ENCODE peak calls at places on chromosomes 3 and 15, in eight cellular contexts. L is H1, I is SK-N-SH, N is Panc1, G is HL-60, T is suprapubic skin, A is HCT116, U is stomach. K is an unnamed sample.
A peak's percentile ranks its signal among the peaks of the same experiment; 100 is the strongest.

GRCh38 chr15:68210409-68210756 is 5.3 kb upstream of the CALML4 start:
- DNase-seq in L (no peak), I (no peak), N (no peak), G (no peak), T (peak; percentile 65), A (no peak), U (no peak), K (peak; percentile 20)

GRCh38 chr3:126146034-126146433 is 34.4 kb downstream of the ALDH1L1 start:
- DNase-seq in L (peak; percentile 17), I (no peak), N (no peak), G (no peak), T (peak; percentile 34), A (no peak), U (no peak), K (peak; percentile 28)

GRCh38 chr3:104887069-104887468 is 479.6 kb upstream of the ALCAM start:
- DNase-seq in L (no peak), I (no peak), N (no peak), G (peak; percentile 40), T (no peak), A (no peak), U (no peak), K (no peak)

GRCh38 chr15:97759363-97759762 is 201.1 kb upstream of the ARRDC4 start:
- DNase-seq in L (no peak), I (no peak), N (no peak), G (peak; percentile 66), T (no peak), A (no peak), U (no peak), K (no peak)

GRCh38 chr15:93968773-93969172 is 262.6 kb upstream of the MCTP2 start:
- DNase-seq in L (no peak), I (no peak), N (no peak), G (no peak), T (no peak), A (no peak), U (no peak), K (no peak)

GRCh38 chr3:189304465-189305341 is 132.9 kb downstream of the TPRG1 start:
- DNase-seq in L (peak; percentile 45), I (no peak), N (peak; percentile 30), G (no peak), T (no peak), A (no peak), U (peak; percentile 93), K (peak; percentile 75)

GRCh38 chr15:34725565-34725964 is 29.2 kb downstream of the GJD2 start:
- DNase-seq in L (no peak), I (no peak), N (no peak), G (no peak), T (no peak), A (no peak), U (no peak), K (no peak)

GRCh38 chr3:85164446-85164845 is 205.7 kb downstream of the CADM2 start:
- DNase-seq in L (no peak), I (no peak), N (no peak), G (no peak), T (no peak), A (no peak), U (no peak), K (no peak)

GRCh38 chr15:37109952-37110630 is 9.7 kb upstream of the MEIS2 start:
- DNase-seq in L (peak; percentile 66), I (peak; percentile 51), N (no peak), G (no peak), T (no peak), A (no peak), U (no peak), K (no peak)

DNA sequence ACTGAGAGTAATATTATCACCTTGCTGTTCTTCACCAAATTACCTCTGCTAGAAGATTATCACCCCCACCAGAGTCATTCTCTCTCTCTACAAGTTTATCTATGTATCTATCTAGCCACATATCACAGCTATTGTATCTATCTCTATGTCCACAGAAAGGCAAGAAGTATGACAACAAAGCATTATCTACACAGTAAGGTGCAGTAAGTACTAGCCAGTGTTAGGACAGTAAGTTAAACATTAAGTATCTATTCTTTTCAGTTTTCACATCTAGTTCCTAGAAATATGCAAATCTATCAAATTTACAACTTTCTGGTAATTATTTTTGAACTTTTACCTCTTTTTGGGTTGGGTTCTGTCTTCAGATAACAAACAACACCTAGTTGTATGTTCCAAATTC is 26.5 kb upstream of the XXYLT1 start:
- DNase-seq in L (no peak), I (no peak), N (no peak), G (no peak), T (no peak), A (no peak), U (no peak), K (no peak)
- TF ChIP-seq POLR2AphosphoS5 in L (no peak), I (no peak), N (no peak), G (no peak), T (no peak), A (no peak), U (no peak), K (no peak)

GRCh38 chr15:41417812-41418211 is 917 bp downstream of the RTF1 start:
- DNase-seq in L (no peak), I (no peak), N (no peak), G (peak; percentile 11), T (no peak), A (no peak), U (no peak), K (no peak)

GRCh38 chr15:41417418-41417811 is 520 bp downstream of the RTF1 start:
- DNase-seq in L (no peak), I (peak; percentile 76), N (no peak), G (peak; percentile 41), T (no peak), A (no peak), U (no peak), K (no peak)

GRCh38 chr15:41416162-41416741 is 643 bp upstream of the RTF1 start:
- DNase-seq in L (no peak), I (no peak), N (no peak), G (no peak), T (no peak), A (no peak), U (no peak), K (no peak)

GRCh38 chr15:41411441-41411840 is 5.5 kb upstream of the RTF1 start:
- DNase-seq in L (no peak), I (no peak), N (no peak), G (no peak), T (no peak), A (no peak), U (no peak), K (no peak)

GRCh38 chr15:41416742-41417417 is at the start of gene RTF1:
- DNase-seq in L (peak; percentile 100), I (peak; percentile 99), N (peak; percentile 66), G (peak; percentile 90), T (peak; percentile 95), A (peak; percentile 71), U (peak; percentile 97), K (peak; percentile 90)
- H3K4me3 ChIP-seq in L (peak within 1 kb of the TSS; percentile 74), I (peak within 1 kb of the TSS; percentile 79), N (peak within 1 kb of the TSS; percentile 67), G (peak within 1 kb of the TSS; percentile 96), T (peak within 1 kb of the TSS; percentile 89), A (peak within 1 kb of the TSS; percentile 75), U (peak within 1 kb of the TSS; percentile 80), K (peak within 1 kb of the TSS; percentile 93)

GRCh38 chr3:122077293-122078234 is 22.4 kb downstream of the CD86 start:
- DNase-seq in L (no peak), I (no peak), N (no peak), G (peak; percentile 62), T (no peak), A (no peak), U (no peak), K (no peak)

GRCh38 chr3:122079524-122079923 is 24.4 kb downstream of the CD86 start:
- DNase-seq in L (no peak), I (no peak), N (no peak), G (no peak), T (no peak), A (no peak), U (no peak), K (no peak)

GRCh38 chr3:122078235-122078935 is 23.2 kb downstream of the CD86 start:
- DNase-seq in L (no peak), I (no peak), N (no peak), G (no peak), T (no peak), A (no peak), U (no peak), K (no peak)

GRCh38 chr3:122074621-122075265 is 19.6 kb downstream of the CD86 start:
- DNase-seq in L (no peak), I (no peak), N (no peak), G (peak; percentile 77), T (no peak), A (no peak), U (no peak), K (no peak)

GRCh38 chr3:122076414-122077292 is 21.5 kb downstream of the CD86 start:
- DNase-seq in L (no peak), I (no peak), N (no peak), G (no peak), T (no peak), A (no peak), U (no peak), K (no peak)
- H3K27ac ChIP-seq in L (no peak overlapping the region), I (no peak overlapping the region), N (no peak overlapping the region), G (peak overlapping the region; percentile 24), T (no peak overlapping the region), A (no peak overlapping the region), U (no peak overlapping the region), K (no peak overlapping the region)

DNA sequence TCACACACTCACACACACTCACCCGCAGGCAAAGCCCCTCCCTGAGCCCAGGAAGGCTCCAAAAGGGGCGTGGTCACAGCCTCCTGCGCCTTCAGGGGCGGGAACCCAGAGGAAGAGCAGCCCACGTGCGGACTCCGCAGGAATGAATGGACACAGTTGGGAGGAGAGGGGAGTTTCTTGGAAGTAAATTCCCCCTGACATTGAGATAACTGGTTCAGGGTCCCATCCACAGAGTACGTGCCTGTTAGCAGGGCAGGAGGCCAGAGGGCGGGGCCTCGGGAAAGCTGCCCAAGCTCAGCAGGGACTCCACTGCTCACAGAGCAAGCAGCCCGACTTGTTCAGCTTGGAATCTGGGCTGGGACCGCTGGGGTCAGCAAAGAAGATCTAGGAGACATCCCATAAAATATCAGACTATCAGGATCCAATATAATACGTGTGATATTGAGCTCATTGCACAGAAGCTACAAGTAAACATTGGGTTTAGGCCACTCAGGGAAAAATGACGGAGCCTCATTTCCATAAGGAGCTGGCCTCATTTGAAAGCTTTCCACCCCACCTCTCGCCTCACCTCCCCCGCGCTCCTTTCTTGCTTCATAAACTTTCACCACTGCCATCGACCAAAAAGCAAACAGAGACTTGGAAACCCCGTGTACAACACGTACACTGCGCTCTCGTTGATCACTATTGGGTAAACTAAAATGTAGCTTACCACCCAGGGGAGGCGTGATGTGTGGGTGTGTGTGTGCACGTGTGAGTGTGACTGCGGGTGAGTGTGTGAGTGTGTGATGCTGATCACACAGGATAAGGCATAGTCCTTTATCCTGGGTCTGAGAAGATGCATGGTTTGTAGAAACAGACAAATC is 36.0 kb downstream of the TM2D3 start:
- DNase-seq in L (peak; percentile 82), I (no peak), N (no peak), G (no peak), T (no peak), A (peak; percentile 56), U (peak; percentile 56), K (no peak)
- TF ChIP-seq POLR2AphosphoS5 in L (no peak), I (no peak), N (no peak), G (no peak), T (no peak), A (peak; percentile 46), U (no peak), K (no peak)

GRCh38 chr3:170359178-170359704 is 1.7 kb downstream of the SKIL start:
- DNase-seq in L (peak; percentile 39), I (no peak), N (no peak), G (no peak), T (no peak), A (no peak), U (no peak), K (no peak)
- H3K4me3 ChIP-seq in L (peak overlapping the region; percentile 82), I (peak overlapping the region; percentile 88), N (peak overlapping the region; percentile 80), G (no peak overlapping the region), T (peak overlapping the region; percentile 62), A (no peak overlapping the region), U (peak overlapping the region; percentile 90), K (peak overlapping the region; percentile 89)